ENCODE peak calls at places on chromosome 15, in six cellular contexts. One of them, this sample, is unnamed.

GRCh38 chr15:70375006-70375409 is 277.3 kb upstream of the TLE3 start:
- DNase-seq in endodermal cell: peak; percentile 41
- DNase-seq in lower lobe of right lung: no peak
- DNase-seq in kidney: no peak
- DNase-seq in CD8-positive, alpha-beta T cell: no peak
- DNase-seq in cardiac muscle cell: no peak
- DNase-seq in this sample: no peak

GRCh38 chr15:33292718-33293307 is 18.0 kb upstream of the RYR3 start:
- DNase-seq in lower lobe of right lung: no peak
- DNase-seq in CD8-positive, alpha-beta T cell: peak; percentile 4
- DNase-seq in kidney: no peak
- DNase-seq in cardiac muscle cell: peak; percentile 84
- DNase-seq in endodermal cell: peak; percentile 86
- DNase-seq in this sample: peak; percentile 10

GRCh38 chr15:48940508-48940907 is 23.2 kb downstream of the SHC4 start:
- DNase-seq in cardiac muscle cell: no peak
- DNase-seq in CD8-positive, alpha-beta T cell: no peak
- DNase-seq in endodermal cell: no peak
- DNase-seq in lower lobe of right lung: no peak
- DNase-seq in kidney: no peak
- DNase-seq in this sample: peak; percentile 92

GRCh38 chr15:80887148-80887547 is 102.5 kb downstream of the MESD start:
- DNase-seq in lower lobe of right lung: no peak
- DNase-seq in endodermal cell: peak; percentile 57
- DNase-seq in CD8-positive, alpha-beta T cell: no peak
- DNase-seq in cardiac muscle cell: no peak
- DNase-seq in kidney: no peak
- DNase-seq in this sample: no peak

GRCh38 chr15:50953302-50953701 is 44.8 kb downstream of the AP4E1 start:
- DNase-seq in lower lobe of right lung: no peak
- DNase-seq in cardiac muscle cell: no peak
- DNase-seq in kidney: no peak
- DNase-seq in CD8-positive, alpha-beta T cell: no peak
- DNase-seq in endodermal cell: no peak
- DNase-seq in this sample: peak; percentile 34

GRCh38 chr15:90142216-90143175 is 40.2 kb upstream of the IDH2 start:
- DNase-seq in cardiac muscle cell: no peak
- DNase-seq in endodermal cell: no peak
- DNase-seq in kidney: peak; percentile 49
- DNase-seq in lower lobe of right lung: peak; percentile 24
- DNase-seq in CD8-positive, alpha-beta T cell: peak; percentile 7
- DNase-seq in this sample: no peak

GRCh38 chr15:70252056-70252935 is 154.6 kb upstream of the TLE3 start:
- DNase-seq in cardiac muscle cell: no peak
- DNase-seq in endodermal cell: no peak
- DNase-seq in CD8-positive, alpha-beta T cell: no peak
- DNase-seq in lower lobe of right lung: no peak
- DNase-seq in kidney: peak; percentile 68
- DNase-seq in this sample: no peak

GRCh38 chr15:92883643-92884458 is 16.3 kb upstream of the CHD2 start:
- DNase-seq in lower lobe of right lung: no peak
- DNase-seq in cardiac muscle cell: no peak
- DNase-seq in endodermal cell: no peak
- DNase-seq in kidney: no peak
- DNase-seq in CD8-positive, alpha-beta T cell: no peak
- DNase-seq in this sample: no peak

GRCh38 chr15:60905587-60905986 is 323.5 kb downstream of the RORA start:
- DNase-seq in kidney: no peak
- DNase-seq in lower lobe of right lung: no peak
- DNase-seq in CD8-positive, alpha-beta T cell: peak; percentile 5
- DNase-seq in endodermal cell: peak; percentile 73
- DNase-seq in cardiac muscle cell: no peak
- DNase-seq in this sample: no peak

GRCh38 chr15:71199384-71200351 is 84.4 kb downstream of the THSD4 start:
- DNase-seq in kidney: no peak
- DNase-seq in cardiac muscle cell: no peak
- DNase-seq in CD8-positive, alpha-beta T cell: no peak
- DNase-seq in endodermal cell: no peak
- DNase-seq in lower lobe of right lung: no peak
- DNase-seq in this sample: no peak

GRCh38 chr15:92623435-92623834 is 32.1 kb downstream of the FAM174B start:
- DNase-seq in lower lobe of right lung: no peak
- DNase-seq in CD8-positive, alpha-beta T cell: no peak
- DNase-seq in kidney: no peak
- DNase-seq in endodermal cell: no peak
- DNase-seq in cardiac muscle cell: no peak
- DNase-seq in this sample: no peak

GRCh38 chr15:39376371-39376909 is 204.4 kb upstream of the THBS1 start:
- DNase-seq in lower lobe of right lung: no peak
- DNase-seq in cardiac muscle cell: no peak
- DNase-seq in kidney: no peak
- DNase-seq in CD8-positive, alpha-beta T cell: no peak
- DNase-seq in endodermal cell: no peak
- DNase-seq in this sample: no peak

GRCh38 chr15:81781316-81781868 is 264.4 kb downstream of the MEX3B start:
- DNase-seq in cardiac muscle cell: no peak
- DNase-seq in endodermal cell: no peak
- DNase-seq in CD8-positive, alpha-beta T cell: no peak
- DNase-seq in kidney: no peak
- DNase-seq in lower lobe of right lung: no peak
- DNase-seq in this sample: no peak

GRCh38 chr15:48541659-48542334 is 103.7 kb downstream of the FBN1 start:
- DNase-seq in endodermal cell: no peak
- DNase-seq in CD8-positive, alpha-beta T cell: no peak
- DNase-seq in kidney: no peak
- DNase-seq in cardiac muscle cell: no peak
- DNase-seq in lower lobe of right lung: no peak
- DNase-seq in this sample: no peak

GRCh38 chr15:80031841-80032240 is 27.6 kb upstream of the ZFAND6 start:
- DNase-seq in CD8-positive, alpha-beta T cell: no peak
- DNase-seq in endodermal cell: no peak
- DNase-seq in cardiac muscle cell: no peak
- DNase-seq in lower lobe of right lung: no peak
- DNase-seq in kidney: no peak
- DNase-seq in this sample: no peak

GRCh38 chr15:68149059-68149458 is 56.1 kb downstream of the CALML4 start:
- DNase-seq in cardiac muscle cell: no peak
- DNase-seq in CD8-positive, alpha-beta T cell: no peak
- DNase-seq in kidney: no peak
- DNase-seq in lower lobe of right lung: no peak
- DNase-seq in endodermal cell: no peak
- DNase-seq in this sample: no peak

GRCh38 chr15:40460404-40460803 is 10.4 kb upstream of the CHST14 start:
- DNase-seq in cardiac muscle cell: no peak
- DNase-seq in kidney: peak; percentile 37
- DNase-seq in lower lobe of right lung: no peak
- DNase-seq in endodermal cell: no peak
- DNase-seq in CD8-positive, alpha-beta T cell: no peak
- DNase-seq in this sample: no peak

GRCh38 chr15:101169457-101170071 is 82.3 kb downstream of the CHSY1 start:
- DNase-seq in lower lobe of right lung: no peak
- DNase-seq in kidney: no peak
- DNase-seq in endodermal cell: no peak
- DNase-seq in CD8-positive, alpha-beta T cell: no peak
- DNase-seq in cardiac muscle cell: no peak
- DNase-seq in this sample: no peak

GRCh38 chr15:88476635-88477038 is 9.1 kb downstream of the MRPS11 start:
- DNase-seq in lower lobe of right lung: no peak
- DNase-seq in kidney: no peak
- DNase-seq in cardiac muscle cell: peak; percentile 63
- DNase-seq in CD8-positive, alpha-beta T cell: no peak
- DNase-seq in endodermal cell: peak; percentile 83
- DNase-seq in this sample: peak; percentile 23

GRCh38 chr15:85116925-85117646 is 135.4 kb downstream of the PDE8A start:
- DNase-seq in kidney: no peak
- DNase-seq in CD8-positive, alpha-beta T cell: no peak
- DNase-seq in lower lobe of right lung: no peak
- DNase-seq in cardiac muscle cell: no peak
- DNase-seq in endodermal cell: no peak
- DNase-seq in this sample: no peak

GRCh38 chr15:78024141-78024567 is 53.4 kb downstream of the TBC1D2B start:
- DNase-seq in kidney: peak; percentile 91
- DNase-seq in lower lobe of right lung: no peak
- DNase-seq in CD8-positive, alpha-beta T cell: no peak
- DNase-seq in cardiac muscle cell: no peak
- DNase-seq in endodermal cell: no peak
- DNase-seq in this sample: no peak

DNA sequence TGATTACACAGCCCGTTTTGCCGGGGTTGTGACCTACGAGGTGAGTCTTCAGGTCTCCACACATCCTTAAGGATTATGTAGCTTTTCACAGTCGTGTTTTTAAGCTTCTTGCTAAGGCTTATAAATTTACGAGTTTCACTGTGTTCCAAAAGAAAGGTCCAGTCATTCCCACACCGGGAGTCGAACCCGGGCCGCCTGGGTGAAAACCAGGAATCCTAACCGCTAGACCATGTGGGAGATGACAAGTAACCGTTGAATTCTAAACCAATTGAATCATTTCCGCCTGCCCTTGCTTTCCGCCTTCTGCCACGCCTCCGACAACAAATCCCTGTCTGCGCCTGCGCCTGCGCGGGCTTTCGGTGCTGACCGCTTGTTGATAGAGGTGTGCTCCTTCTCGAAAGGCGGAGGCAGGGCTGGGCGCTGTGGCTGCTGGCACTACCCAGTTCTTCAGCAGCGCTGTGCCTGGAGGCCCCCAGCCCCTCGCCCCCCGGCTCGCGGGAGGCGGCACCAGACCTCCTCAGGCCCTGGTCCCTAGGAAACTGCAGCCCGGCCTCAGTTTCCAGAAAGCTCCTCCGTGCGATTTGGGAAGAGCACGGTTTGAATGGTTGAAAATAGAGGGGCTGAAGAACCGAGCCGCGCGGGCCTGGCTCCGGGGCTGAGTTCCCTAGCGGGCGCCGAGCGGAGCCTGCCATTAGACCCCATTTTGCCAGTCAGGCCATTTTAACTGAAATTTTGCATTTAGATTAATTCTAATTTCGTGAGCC is 219.1 kb upstream of the ATP10A start:
- DNase-seq in lower lobe of right lung: peak; percentile 97
- DNase-seq in CD8-positive, alpha-beta T cell: peak; percentile 91
- DNase-seq in kidney: peak; percentile 98
- DNase-seq in cardiac muscle cell: peak; percentile 96
- DNase-seq in endodermal cell: peak; percentile 99
- DNase-seq in this sample: peak; percentile 91
- H3K9me3 ChIP-seq in lower lobe of right lung: no peaks in the 10 kb centered on the region
- H3K9me3 ChIP-seq in CD8-positive, alpha-beta T cell: no peaks in the 10 kb centered on the region
- H3K9me3 ChIP-seq in kidney: no peaks in the 10 kb centered on the region
- H3K9me3 ChIP-seq in cardiac muscle cell: no peaks in the 10 kb centered on the region
- H3K9me3 ChIP-seq in endodermal cell: no peaks in the 10 kb centered on the region
- H3K9me3 ChIP-seq in this sample: no peaks in the 10 kb centered on the region

GRCh38 chr15:36879568-36880225 is 220.7 kb downstream of the MEIS2 start:
- DNase-seq in lower lobe of right lung: no peak
- DNase-seq in cardiac muscle cell: peak; percentile 43
- DNase-seq in kidney: no peak
- DNase-seq in endodermal cell: peak; percentile 60
- DNase-seq in CD8-positive, alpha-beta T cell: no peak
- DNase-seq in this sample: no peak
- H3K4me3 ChIP-seq in lower lobe of right lung: no peak overlapping the region
- H3K4me3 ChIP-seq in cardiac muscle cell: peak overlapping the region; percentile 28
- H3K4me3 ChIP-seq in kidney: no peak overlapping the region
- H3K4me3 ChIP-seq in endodermal cell: peak overlapping the region; percentile 73
- H3K4me3 ChIP-seq in CD8-positive, alpha-beta T cell: no peak overlapping the region
- H3K4me3 ChIP-seq in this sample: no peak overlapping the region

GRCh38 chr15:75145027-75145841 is 56.4 kb upstream of the C15orf39 start:
- DNase-seq in endodermal cell: no peak
- DNase-seq in kidney: no peak
- DNase-seq in cardiac muscle cell: no peak
- DNase-seq in lower lobe of right lung: no peak
- DNase-seq in CD8-positive, alpha-beta T cell: no peak
- DNase-seq in this sample: no peak
- H3K9me3 ChIP-seq in endodermal cell: peaks cover 76% of the 10 kb centered on the region
- H3K9me3 ChIP-seq in kidney: peaks cover 31% of the 10 kb centered on the region
- H3K9me3 ChIP-seq in cardiac muscle cell: no peaks in the 10 kb centered on the region
- H3K9me3 ChIP-seq in lower lobe of right lung: peaks cover 45% of the 10 kb centered on the region
- H3K9me3 ChIP-seq in CD8-positive, alpha-beta T cell: peaks cover 16% of the 10 kb centered on the region
- H3K9me3 ChIP-seq in this sample: peaks cover 65% of the 10 kb centered on the region

GRCh38 chr15:66898656-66899402 is 166.6 kb upstream of the SMAD3 start:
- DNase-seq in cardiac muscle cell: no peak
- DNase-seq in CD8-positive, alpha-beta T cell: no peak
- DNase-seq in endodermal cell: peak; percentile 67
- DNase-seq in lower lobe of right lung: no peak
- DNase-seq in kidney: no peak
- DNase-seq in this sample: no peak
- H3K4me3 ChIP-seq in cardiac muscle cell: no peak overlapping the region
- H3K4me3 ChIP-seq in CD8-positive, alpha-beta T cell: no peak overlapping the region
- H3K4me3 ChIP-seq in endodermal cell: no peak overlapping the region
- H3K4me3 ChIP-seq in lower lobe of right lung: no peak overlapping the region
- H3K4me3 ChIP-seq in kidney: no peak overlapping the region
- H3K4me3 ChIP-seq in this sample: no peak overlapping the region